ENCODE peak calls at places on chromosomes 11 and 22, in five cellular contexts. A is neural progenitor cell, D is foreskin fibroblast, W is cardiac fibroblast, N is tibial nerve. C is an unnamed sample.

GRCh38 chr11:70608568-70609314 is 210.4 kb downstream of the CTTN start:
- DNase-seq in A (peak; percentile 51), D (peak; percentile 34), W (peak; percentile 1), N (peak; percentile 23), C (no peak)

GRCh38 chr22:41201146-41201545 is 4.0 kb upstream of the L3MBTL2 start:
- DNase-seq in A (no peak), D (no peak), W (no peak), N (no peak), C (no peak)

GRCh38 chr22:24325105-24325757 is 54.6 kb downstream of the SPECC1L start:
- DNase-seq in A (peak; percentile 48), D (peak; percentile 76), W (peak; percentile 92), N (peak; percentile 48), C (no peak)

GRCh38 chr22:36302439-36303114 is 49.6 kb downstream of the APOL1 start:
- DNase-seq in A (no peak), D (no peak), W (no peak), N (no peak), C (no peak)

GRCh38 chr11:25252854-25253253 is 756.0 kb downstream of the LUZP2 start:
- DNase-seq in A (no peak), D (no peak), W (no peak), N (no peak), C (no peak)

GRCh38 chr11:99960536-99960935 is 726.6 kb upstream of the ARHGAP42 start:
- DNase-seq in A (no peak), D (no peak), W (no peak), N (no peak), C (no peak)

GRCh38 chr11:46055371-46055770 is 65.9 kb downstream of the PHF21A start:
- DNase-seq in A (peak; percentile 34), D (peak; percentile 46), W (peak; percentile 68), N (no peak), C (no peak)

GRCh38 chr11:26944866-26945664 is 48.8 kb upstream of the FIBIN start:
- DNase-seq in A (no peak), D (peak; percentile 90), W (peak; percentile 50), N (no peak), C (no peak)

GRCh38 chr11:42555197-42555596 is 756.6 kb upstream of the API5 start:
- DNase-seq in A (no peak), D (no peak), W (no peak), N (no peak), C (no peak)

GRCh38 chr22:21582801-21583740 is 15.6 kb downstream of the UBE2L3 start:
- DNase-seq in A (no peak), D (no peak), W (no peak), N (no peak), C (no peak)

GRCh38 chr11:111735262-111736116 is 30.7 kb downstream of the PPP2R1B start:
- DNase-seq in A (no peak), D (peak; percentile 99), W (peak; percentile 99), N (peak; percentile 82), C (no peak)

GRCh38 chr11:97460091-97460490 is 1070.3 kb downstream of the JRKL start:
- DNase-seq in A (no peak), D (no peak), W (no peak), N (no peak), C (no peak)

GRCh38 chr11:97451441-97451840 is 1061.6 kb downstream of the JRKL start:
- DNase-seq in A (no peak), D (no peak), W (no peak), N (no peak), C (no peak)

GRCh38 chr11:97454988-97455387 is 1065.2 kb downstream of the JRKL start:
- DNase-seq in A (peak; percentile 30), D (no peak), W (peak; percentile 72), N (no peak), C (no peak)
- TF ChIP-seq CTCF in A (peak; percentile 48), D (no peak), W (peak; percentile 68), N (no peak), C (no peak)

DNA sequence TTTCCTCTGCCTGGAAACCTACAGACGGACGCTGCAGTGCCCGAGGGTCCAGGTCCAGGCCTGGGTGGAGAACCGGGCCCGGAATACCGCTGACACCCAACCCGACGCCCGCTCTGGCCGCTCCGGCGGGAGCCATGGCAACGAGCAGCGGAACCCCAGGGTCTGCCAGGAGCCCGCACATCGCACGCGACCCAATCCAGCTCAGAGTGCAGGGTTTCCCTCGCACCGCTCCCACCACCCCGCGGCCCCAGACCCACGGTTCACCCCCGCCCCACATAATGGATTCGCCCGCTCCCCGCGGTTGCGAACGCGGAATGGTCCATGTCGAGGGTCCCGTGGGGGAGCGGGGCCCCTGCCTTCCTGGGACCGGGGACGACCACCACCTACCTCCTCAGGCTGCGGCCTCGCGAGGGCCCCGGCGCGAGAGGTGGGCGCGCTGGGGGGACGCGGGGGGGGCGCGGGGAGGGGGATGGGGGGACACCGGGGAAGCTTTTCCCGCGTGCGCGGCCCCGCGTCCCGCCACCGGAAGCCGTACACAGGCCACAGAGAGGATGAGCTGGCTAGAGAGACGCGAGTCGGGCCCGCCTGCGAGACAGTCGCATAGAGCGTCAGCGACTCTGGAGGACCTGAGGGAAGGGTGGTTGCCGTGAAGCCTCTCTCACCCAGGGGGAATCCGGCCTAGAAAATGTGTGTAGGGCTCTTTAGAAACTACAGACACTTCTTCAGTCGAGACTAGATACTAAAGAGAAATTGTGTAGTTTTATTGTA is at the start of gene SSRP1:
- DNase-seq in A (peak; percentile 93), D (peak; percentile 86), W (peak; percentile 84), N (peak; percentile 67), C (peak; percentile 79)
- TF ChIP-seq CTCF in A (peak; percentile 25), D (no peak), W (no peak), N (no peak), C (no peak)

DNA sequence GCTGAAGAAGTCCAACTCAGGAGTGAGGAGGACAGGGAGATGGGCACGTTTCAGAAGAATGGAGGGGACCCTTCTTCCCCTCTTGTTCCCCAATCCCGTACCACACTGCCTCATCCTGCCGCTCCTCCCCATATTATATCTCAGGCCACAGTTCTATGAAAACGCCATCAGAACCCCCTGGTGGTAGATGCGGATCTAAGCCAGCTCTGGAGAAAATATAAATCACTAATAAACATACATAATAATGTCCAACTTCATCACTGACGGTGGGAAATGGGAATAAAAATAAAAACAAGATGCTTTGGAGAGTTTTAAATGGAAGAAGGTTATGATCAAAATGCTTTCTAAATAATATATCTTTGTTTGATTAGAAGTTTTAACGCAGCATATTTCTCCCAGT is 400.3 kb downstream of the CADM1 start:
- DNase-seq in A (no peak), D (no peak), W (no peak), N (no peak), C (no peak)
- TF ChIP-seq CTCF in A (peak; percentile 20), D (no peak), W (no peak), N (no peak), C (no peak)

GRCh38 chr11:36475192-36475591 is 34.9 kb downstream of the TRAF6 start:
- DNase-seq in A (no peak), D (no peak), W (peak; percentile 38), N (no peak), C (no peak)

GRCh38 chr11:36480833-36481232 is 29.2 kb downstream of the TRAF6 start:
- DNase-seq in A (no peak), D (no peak), W (no peak), N (no peak), C (no peak)

DNA sequence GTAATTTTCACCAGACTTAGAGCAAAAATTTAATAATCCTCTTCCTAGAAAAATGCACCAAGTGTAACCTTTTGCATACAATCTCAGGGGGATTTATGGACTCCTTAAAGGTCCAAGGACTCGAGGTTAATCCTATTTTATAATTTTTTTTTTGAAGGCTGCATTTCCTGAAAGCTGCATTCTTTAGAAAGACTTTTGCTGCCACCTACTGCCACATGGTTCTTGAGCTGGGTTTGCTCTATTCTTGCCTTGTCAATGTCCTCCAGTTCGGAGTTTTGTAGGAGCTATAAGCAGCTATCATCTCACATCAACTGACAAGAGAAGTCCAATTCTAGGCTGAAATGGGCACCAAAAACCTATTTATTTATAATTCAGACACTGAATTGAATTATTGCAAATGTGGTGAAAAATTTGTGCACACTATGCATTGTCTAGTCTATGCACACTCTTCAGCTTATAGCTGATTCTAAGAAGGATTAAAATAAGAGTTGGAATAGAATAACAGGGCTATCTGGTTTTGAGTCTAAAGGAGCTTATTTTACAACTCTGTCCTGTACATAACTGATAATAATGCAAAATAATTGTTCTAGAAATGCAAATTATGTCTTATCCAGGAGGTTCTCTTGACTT is 31.3 kb downstream of the TRAF6 start:
- DNase-seq in A (peak; percentile 75), D (no peak), W (peak; percentile 76), N (peak; percentile 36), C (no peak)
- TF ChIP-seq CTCF in A (peak; percentile 86), D (peak; percentile 78), W (peak; percentile 59), N (peak; percentile 24), C (no peak)

DNA sequence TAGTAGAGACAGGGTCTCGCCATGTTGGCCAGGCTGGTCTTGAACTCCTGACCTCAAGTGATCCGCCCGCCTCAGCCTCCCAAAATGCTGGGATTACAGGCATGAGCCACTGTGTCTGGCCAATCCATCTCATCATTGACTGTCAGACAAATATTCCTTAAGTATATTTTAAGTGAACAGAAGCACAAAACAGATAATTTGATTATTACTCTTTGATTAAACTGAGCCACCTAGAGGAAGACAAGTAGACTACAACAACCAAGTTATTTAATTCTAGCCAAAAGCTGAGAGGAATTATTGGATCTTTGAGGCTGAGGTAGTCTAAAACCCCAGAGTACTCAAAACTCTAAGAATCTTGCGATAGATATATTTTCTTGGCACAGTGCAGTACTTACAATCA is 1.2 kb downstream of the ACRV1 start:
- DNase-seq in A (no peak), D (no peak), W (peak; percentile 9), N (no peak), C (no peak)
- TF ChIP-seq CTCF in A (peak; percentile 39), D (peak; percentile 4), W (peak; percentile 29), N (no peak), C (peak; percentile 16)

GRCh38 chr11:36056160-36056751 is 112.4 kb downstream of the LDLRAD3 start:
- DNase-seq in A (peak; percentile 66), D (no peak), W (peak; percentile 64), N (no peak), C (no peak)
- TF ChIP-seq CTCF in A (peak; percentile 75), D (peak; percentile 53), W (peak; percentile 65), N (peak; percentile 12), C (peak; percentile 31)

C was measured in mesothelial cell of epicardium.